ENCODE peak calls at places on chromosomes 6 and 20, in four cellular contexts. One of them, this sample, is unnamed.

GRCh38 chr6:54988576-54988975 is 142.0 kb downstream of the FAM83B start:
- DNase-seq in PC-3: peak
- DNase-seq in astrocyte: peak
- DNase-seq in DND-41: no peak
- DNase-seq in this sample: no peak

GRCh38 chr6:82588859-82589412 is 225.3 kb downstream of the TPBG start:
- DNase-seq in PC-3: no peak
- DNase-seq in astrocyte: no peak
- DNase-seq in DND-41: no peak
- DNase-seq in this sample: no peak

GRCh38 chr20:43584448-43585138 is 6.1 kb upstream of the IFT52 start:
- DNase-seq in PC-3: no peak
- DNase-seq in astrocyte: peak
- DNase-seq in DND-41: no peak
- DNase-seq in this sample: peak

GRCh38 chr20:2515203-2515602 is 6.5 kb upstream of the ZNF343 start:
- DNase-seq in PC-3: no peak
- DNase-seq in astrocyte: no peak
- DNase-seq in DND-41: no peak
- DNase-seq in this sample: peak

GRCh38 chr6:75526502-75527127 is 33.0 kb upstream of the FILIP1 start:
- DNase-seq in PC-3: peak
- DNase-seq in astrocyte: peak
- DNase-seq in DND-41: peak
- DNase-seq in this sample: peak

GRCh38 chr6:16651871-16652270 is 109.4 kb downstream of the ATXN1 start:
- DNase-seq in PC-3: no peak
- DNase-seq in astrocyte: no peak
- DNase-seq in DND-41: no peak
- DNase-seq in this sample: no peak

GRCh38 chr6:66362888-66363287 is 655.9 kb upstream of the EYS start:
- DNase-seq in PC-3: no peak
- DNase-seq in astrocyte: no peak
- DNase-seq in DND-41: no peak
- DNase-seq in this sample: no peak

GRCh38 chr20:10404023-10404628 is 29.9 kb downstream of the MKKS start:
- DNase-seq in PC-3: no peak
- DNase-seq in astrocyte: no peak
- DNase-seq in DND-41: no peak
- DNase-seq in this sample: no peak

DNA sequence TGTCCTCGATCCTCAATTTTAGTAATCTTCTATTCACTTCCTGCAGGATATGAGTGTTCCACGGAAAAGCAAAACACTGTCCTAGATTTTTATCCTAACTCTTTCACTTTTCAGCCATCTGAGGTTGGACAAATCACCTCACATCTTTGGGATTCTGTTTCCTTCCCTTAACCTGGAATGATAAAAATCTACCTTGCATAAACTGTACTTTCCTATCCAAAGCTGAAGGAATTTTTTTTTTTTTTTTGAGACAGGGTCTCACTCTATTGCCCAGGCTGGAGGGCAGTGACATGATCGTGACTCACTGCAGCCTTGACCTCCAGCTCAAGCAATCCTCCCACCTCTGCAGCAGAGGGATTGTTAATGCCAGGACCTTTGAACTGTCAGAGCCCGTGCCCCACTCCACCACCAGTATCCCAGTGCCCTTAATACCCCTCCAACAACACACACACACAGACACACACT is 20.5 kb downstream of the CAPN11 start:
- DNase-seq in PC-3: peak
- DNase-seq in astrocyte: no peak
- DNase-seq in DND-41: no peak
- DNase-seq in this sample: no peak
- TF ChIP-seq EZH2 in PC-3: no peak
- TF ChIP-seq EZH2 in astrocyte: no peak
- TF ChIP-seq EZH2 in DND-41: no peak
- TF ChIP-seq EZH2 in this sample: no peak

GRCh38 chr6:33208089-33208967 is at the start of gene RING1:
- DNase-seq in PC-3: peak
- DNase-seq in astrocyte: peak
- DNase-seq in DND-41: peak
- DNase-seq in this sample: no peak

GRCh38 chr6:33206864-33207568 is 1.3 kb upstream of the RING1 start:
- DNase-seq in PC-3: peak
- DNase-seq in astrocyte: no peak
- DNase-seq in DND-41: no peak
- DNase-seq in this sample: no peak

GRCh38 chr6:33206027-33206863 is 1.8 kb downstream of the HSD17B8 start:
- DNase-seq in PC-3: no peak
- DNase-seq in astrocyte: no peak
- DNase-seq in DND-41: no peak
- DNase-seq in this sample: no peak

GRCh38 chr6:33209856-33210255 is 1.6 kb downstream of the RING1 start:
- DNase-seq in PC-3: no peak
- DNase-seq in astrocyte: no peak
- DNase-seq in DND-41: no peak
- DNase-seq in this sample: no peak

GRCh38 chr6:33207569-33208088 is 671 bp upstream of the RING1 start:
- DNase-seq in PC-3: peak
- DNase-seq in astrocyte: no peak
- DNase-seq in DND-41: no peak
- DNase-seq in this sample: no peak
- TF ChIP-seq CTCF in PC-3: no peak
- TF ChIP-seq CTCF in astrocyte: no peak
- TF ChIP-seq CTCF in DND-41: no peak
- TF ChIP-seq CTCF in this sample: no peak

DNA sequence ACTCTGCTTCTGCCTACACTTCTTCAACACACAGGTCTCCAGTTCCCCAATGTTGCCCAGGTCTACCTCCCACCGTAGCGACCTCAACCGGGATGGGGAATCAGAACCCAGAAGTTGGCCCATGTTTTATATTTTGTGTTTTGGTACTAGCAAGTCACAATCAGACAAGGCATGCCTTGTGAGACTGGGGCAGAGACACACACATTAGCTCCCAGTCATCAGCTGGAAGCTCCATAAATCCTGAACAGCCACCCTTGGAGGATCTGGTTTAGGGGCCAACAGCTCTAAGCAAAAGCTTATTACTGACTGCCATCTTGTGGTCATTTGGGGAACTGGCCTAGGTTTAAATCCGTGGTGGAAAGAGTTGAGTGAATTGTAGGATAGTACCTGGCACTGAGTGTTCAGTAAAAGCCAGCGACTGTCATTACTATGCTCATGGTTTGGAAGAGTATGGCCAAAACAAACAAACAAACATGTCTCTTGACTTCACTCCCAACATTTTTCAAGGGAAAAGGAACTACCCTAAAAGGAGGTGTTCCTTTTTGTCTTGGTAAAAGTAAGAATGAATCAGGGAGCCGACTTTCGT is 40.5 kb downstream of the PIM1 start:
- DNase-seq in PC-3: peak
- DNase-seq in astrocyte: peak
- DNase-seq in DND-41: peak
- DNase-seq in this sample: peak
- TF ChIP-seq EZH2 in PC-3: no peak
- TF ChIP-seq EZH2 in astrocyte: no peak
- TF ChIP-seq EZH2 in DND-41: no peak
- TF ChIP-seq EZH2 in this sample: no peak

GRCh38 chr6:116543149-116543548 is 2.3 kb downstream of the TRAPPC3L start:
- DNase-seq in PC-3: no peak
- DNase-seq in astrocyte: no peak
- DNase-seq in DND-41: no peak
- DNase-seq in this sample: no peak
- TF ChIP-seq CTCF in PC-3: no peak
- TF ChIP-seq CTCF in astrocyte: no peak
- TF ChIP-seq CTCF in DND-41: no peak
- TF ChIP-seq CTCF in this sample: no peak

DNA sequence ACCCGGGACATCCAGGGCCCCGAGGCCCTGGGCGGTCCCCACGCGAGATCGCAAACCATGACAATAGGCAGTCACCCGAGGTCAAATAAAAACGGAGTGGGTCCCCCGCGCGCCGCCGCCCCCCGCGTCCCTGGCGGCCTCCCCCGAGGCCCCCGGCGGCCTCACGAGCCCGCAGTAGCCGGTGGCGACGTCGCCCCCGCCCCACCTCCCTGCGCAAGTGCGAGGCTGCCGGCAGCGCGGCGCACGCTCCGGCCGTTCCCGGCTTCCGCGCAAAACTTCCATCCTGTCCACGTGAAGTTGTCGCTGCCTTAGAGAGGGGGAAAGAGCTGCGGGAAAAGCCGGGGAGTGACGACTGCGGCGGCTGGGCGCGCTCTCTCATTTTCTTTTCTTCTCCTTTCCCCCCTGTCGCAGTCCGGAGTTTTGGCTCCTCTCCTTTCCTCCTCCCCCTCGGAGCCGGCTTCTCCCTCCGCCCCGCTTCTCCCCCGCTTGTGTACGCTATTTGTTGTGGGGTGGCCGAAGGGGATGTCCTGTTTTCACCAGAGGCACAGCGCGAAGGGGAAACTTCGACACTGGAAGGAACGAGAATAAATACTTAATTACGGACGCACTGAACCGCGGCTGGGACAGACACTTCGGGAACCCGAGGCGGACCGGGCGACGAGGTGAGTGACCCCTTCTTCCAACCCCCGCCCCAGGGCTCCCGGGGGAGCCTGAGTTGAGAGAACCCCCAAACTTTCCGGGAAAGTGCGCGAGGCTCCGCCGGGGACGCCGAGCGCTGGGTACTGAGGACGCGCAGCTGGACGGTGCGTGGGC is at the start of gene EYA4:
- DNase-seq in PC-3: peak
- DNase-seq in astrocyte: peak
- DNase-seq in DND-41: no peak
- DNase-seq in this sample: no peak
- TF ChIP-seq EZH2 in PC-3: no peak
- TF ChIP-seq EZH2 in astrocyte: peak
- TF ChIP-seq EZH2 in DND-41: no peak
- TF ChIP-seq EZH2 in this sample: no peak

GRCh38 chr6:38144365-38144764 is 324.8 kb downstream of the ZFAND3 start:
- DNase-seq in PC-3: no peak
- DNase-seq in astrocyte: no peak
- DNase-seq in DND-41: no peak
- DNase-seq in this sample: no peak
- TF ChIP-seq CTCF in PC-3: no peak
- TF ChIP-seq CTCF in astrocyte: no peak
- TF ChIP-seq CTCF in DND-41: no peak
- TF ChIP-seq CTCF in this sample: no peak

GRCh38 chr20:61832181-61832580 is 233.5 kb downstream of the TAF4 start:
- DNase-seq in PC-3: no peak
- DNase-seq in astrocyte: no peak
- DNase-seq in DND-41: no peak
- DNase-seq in this sample: no peak
- TF ChIP-seq EZH2 in PC-3: no peak
- TF ChIP-seq EZH2 in astrocyte: no peak
- TF ChIP-seq EZH2 in DND-41: no peak
- TF ChIP-seq EZH2 in this sample: no peak